ENCODE peak calls at places on chromosomes 3 and 15, in nine cellular contexts. K, E, V, C, W, P, G, Z and I are unnamed samples.

GRCh38 chr3:187568171-187568570 is 102.0 kb downstream of the SST start:
- DNase-seq in K (no peak), E (no peak), C (no peak), Z (no peak), P (no peak), G (no peak), V (no peak), W (no peak), I (no peak)

GRCh38 chr3:112582242-112582874 is 20.5 kb downstream of the SLC35A5 start:
- DNase-seq in C (peak), P (peak), E (peak), G (peak), V (no peak), W (peak), K (peak), Z (peak), I (peak)

GRCh38 chr3:132840201-132840700 is 118.0 kb upstream of the NPHP3 start:
- DNase-seq in P (no peak), E (no peak), K (no peak), C (no peak), G (no peak), W (no peak), Z (no peak), V (no peak), I (no peak)

GRCh38 chr15:75666823-75667501 is 19.2 kb downstream of the SNX33 start:
- DNase-seq in Z (peak), C (peak), G (peak), V (peak), W (peak), K (peak), E (peak), P (peak), I (peak)

GRCh38 chr3:37588761-37589160 is 272.9 kb upstream of the CTDSPL start:
- DNase-seq in Z (no peak), W (no peak), K (no peak), E (no peak), P (no peak), V (no peak), C (no peak), G (no peak), I (no peak)

GRCh38 chr3:148884261-148884660 is 19.2 kb downstream of the CPA3 start:
- DNase-seq in K (peak), Z (no peak), W (no peak), P (no peak), V (no peak), C (no peak), G (no peak), E (peak), I (no peak)

GRCh38 chr15:24857777-24858176 is 97.0 kb upstream of the SNRPN start:
- DNase-seq in C (no peak), Z (no peak), K (no peak), W (no peak), V (no peak), E (no peak), G (no peak), P (no peak), I (no peak)

GRCh38 chr3:135216659-135217058 is 421.6 kb downstream of the EPHB1 start:
- DNase-seq in W (no peak), G (no peak), E (no peak), K (no peak), Z (no peak), P (no peak), V (no peak), C (no peak), I (no peak)

GRCh38 chr3:172471903-172472302 is 23.6 kb upstream of the GHSR start:
- DNase-seq in P (no peak), E (no peak), W (no peak), G (no peak), V (no peak), K (no peak), Z (no peak), C (no peak), I (no peak)

GRCh38 chr3:143119974-143120715 is 574 bp downstream of the CHST2 start:
- DNase-seq in G (no peak), P (no peak), K (no peak), C (peak), Z (no peak), W (peak), V (no peak), E (peak), I (peak)

GRCh38 chr3:134829716-134830115 is 34.7 kb downstream of the EPHB1 start:
- DNase-seq in Z (no peak), G (no peak), K (no peak), W (no peak), C (no peak), E (no peak), V (no peak), P (no peak), I (no peak)

GRCh38 chr15:76815421-76815820 is 89.7 kb downstream of the SCAPER start:
- DNase-seq in G (no peak), E (no peak), Z (no peak), P (no peak), K (no peak), V (no peak), C (no peak), W (no peak), I (no peak)

DNA sequence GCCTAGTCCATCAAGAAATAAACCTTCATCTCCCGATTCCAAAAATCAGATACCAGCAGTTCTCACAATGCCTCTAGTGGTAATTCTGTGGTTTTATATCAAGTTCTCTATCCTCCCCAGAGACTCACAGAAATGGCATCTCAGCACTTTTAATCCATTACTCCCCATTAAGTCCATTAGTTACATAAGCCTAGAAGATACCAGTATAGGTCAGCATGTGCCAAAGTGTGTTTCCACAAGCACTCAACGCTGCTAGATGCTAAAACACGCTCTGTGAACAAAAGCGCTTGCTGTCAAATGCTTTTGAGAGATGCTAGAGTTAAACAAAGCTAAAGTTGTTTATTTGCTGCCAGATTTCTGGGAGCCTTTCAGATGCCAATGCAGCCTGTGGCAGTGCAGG is 918.7 kb upstream of the CFAP20DC start:
- DNase-seq in E (no peak), K (no peak), W (no peak), V (no peak), Z (no peak), G (no peak), C (no peak), P (no peak), I (no peak)
- TF ChIP-seq CTCF in E (no peak), K (no peak), W (no peak), V (no peak), Z (no peak), G (no peak), C (no peak), P (no peak), I (no peak)

GRCh38 chr3:16940769-16941683 is 56.3 kb downstream of the PLCL2 start:
- DNase-seq in G (no peak), E (no peak), C (no peak), Z (no peak), V (no peak), K (no peak), W (no peak), P (no peak), I (no peak)
- TF ChIP-seq CTCF in G (no peak), E (no peak), C (no peak), Z (no peak), V (no peak), K (no peak), W (no peak), P (no peak), I (no peak)

GRCh38 chr3:24586920-24587319 is 92.3 kb upstream of the THRB start:
- DNase-seq in G (no peak), V (no peak), C (no peak), Z (no peak), W (no peak), K (no peak), P (no peak), E (no peak), I (no peak)

GRCh38 chr3:24588568-24588967 is 93.9 kb upstream of the THRB start:
- DNase-seq in G (no peak), P (no peak), Z (no peak), K (peak), W (no peak), E (no peak), V (no peak), C (no peak), I (no peak)

GRCh38 chr3:24578324-24578723 is 83.7 kb upstream of the THRB start:
- DNase-seq in V (no peak), K (no peak), G (no peak), W (no peak), E (no peak), C (no peak), P (no peak), Z (no peak), I (no peak)

GRCh38 chr3:24579008-24579407 is 84.4 kb upstream of the THRB start:
- DNase-seq in W (no peak), G (no peak), V (no peak), C (no peak), K (no peak), E (no peak), P (no peak), Z (no peak), I (no peak)

DNA sequence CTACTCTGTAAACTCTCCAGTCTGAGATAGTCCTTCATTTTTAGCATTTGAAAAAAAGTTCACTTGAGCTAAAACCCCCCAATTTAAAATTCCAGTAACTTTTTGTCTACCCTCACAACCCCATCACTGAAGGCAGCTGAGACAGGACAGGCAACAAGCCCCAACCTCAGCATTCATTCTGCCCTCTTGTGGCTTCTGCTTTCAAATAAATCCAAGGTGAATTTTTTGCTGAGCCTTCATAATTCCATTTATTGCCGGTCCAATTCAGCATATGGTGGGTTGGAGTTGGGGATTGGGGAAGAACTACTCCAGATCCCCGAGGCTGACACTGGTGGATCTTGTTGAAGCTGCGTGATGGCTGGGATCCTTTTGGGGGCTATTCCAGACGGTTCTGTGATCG is 88.4 kb upstream of the THRB start:
- DNase-seq in Z (no peak), G (no peak), V (no peak), E (peak), K (peak), C (peak), W (peak), P (no peak), I (peak)
- TF ChIP-seq CTCF in Z (no peak), G (no peak), V (no peak), E (peak), K (peak), C (peak), W (peak), P (peak), I (no peak)

GRCh38 chr3:98991393-98991792 is 89.9 kb upstream of the DCBLD2 start:
- DNase-seq in K (peak), G (no peak), Z (no peak), V (no peak), E (peak), W (no peak), P (no peak), C (no peak), I (no peak)
- TF ChIP-seq CTCF in K (peak), G (peak), Z (peak), V (no peak), E (peak), W (no peak), P (peak), C (peak), I (no peak)

GRCh38 chr3:47380601-47381316 is at the start of gene PTPN23:
- DNase-seq in G (peak), V (peak), K (peak), Z (peak), W (peak), P (peak), E (peak), C (peak), I (peak)
- TF ChIP-seq CTCF in G (no peak), V (peak), K (no peak), Z (no peak), W (no peak), P (no peak), E (no peak), C (no peak), I (no peak)

GRCh38 chr3:17686613-17687012 is 55.8 kb downstream of the TBC1D5 start:
- DNase-seq in P (no peak), G (no peak), V (no peak), E (peak), K (peak), C (peak), W (peak), Z (peak), I (peak)
- TF ChIP-seq CTCF in P (no peak), G (no peak), V (no peak), E (peak), K (peak), C (peak), W (peak), Z (peak), I (peak)

DNA sequence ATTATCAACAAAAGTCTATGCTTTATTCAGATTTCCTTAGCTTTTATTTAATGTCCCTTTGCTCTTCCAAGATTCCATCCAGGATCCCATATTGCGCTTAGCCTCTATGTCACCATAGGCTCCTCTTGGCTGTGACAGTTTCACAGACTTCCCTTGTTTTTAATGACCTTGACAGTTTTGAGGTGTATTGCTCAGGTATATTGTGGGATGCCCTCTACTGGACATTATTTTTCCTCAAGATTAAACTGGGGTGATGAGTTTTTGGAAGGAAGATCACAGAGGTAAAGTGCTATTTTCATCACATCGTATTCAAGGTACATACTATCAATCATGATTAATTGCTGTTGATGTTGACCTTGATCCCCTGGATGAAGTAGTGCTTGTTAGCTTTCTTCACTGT is 99.1 kb upstream of the SMAD3 start:
- DNase-seq in K (no peak), E (no peak), V (no peak), C (no peak), Z (peak), P (no peak), G (no peak), W (peak), I (no peak)
- TF ChIP-seq CTCF in K (peak), E (peak), V (no peak), C (peak), Z (peak), P (peak), G (peak), W (peak), I (no peak)

DNA sequence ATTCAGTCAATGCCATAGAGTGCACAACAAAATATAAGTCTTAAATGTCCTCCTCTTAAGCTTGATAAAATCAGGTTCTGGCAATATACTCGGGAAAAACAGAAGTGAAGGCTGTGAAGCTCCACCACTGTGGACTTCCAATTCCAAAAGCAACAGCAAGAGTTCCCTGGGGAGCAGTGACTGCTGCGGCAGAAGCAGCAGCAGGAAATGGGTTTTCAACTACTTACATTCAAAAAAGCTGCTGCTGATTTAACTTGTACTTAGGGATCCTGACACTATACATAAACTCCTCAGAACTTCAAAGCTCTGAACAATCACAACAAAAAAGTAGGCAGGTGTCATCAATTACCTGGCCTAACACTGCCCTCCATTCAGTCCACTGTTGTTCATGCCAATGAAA is 4.7 kb downstream of the CEP152 start:
- DNase-seq in K (peak), P (no peak), G (no peak), C (no peak), E (peak), Z (no peak), W (no peak), V (no peak), I (peak)
- TF ChIP-seq CTCF in K (no peak), P (no peak), G (no peak), C (no peak), E (no peak), Z (no peak), W (no peak), V (no peak), I (no peak)

GRCh38 chr15:99059010-99059981 is 45.6 kb upstream of the SYNM start:
- DNase-seq in E (peak), V (peak), W (peak), Z (peak), K (peak), P (peak), G (peak), C (peak), I (peak)
- TF ChIP-seq CTCF in E (peak), V (peak), W (peak), Z (peak), K (peak), P (peak), G (no peak), C (peak), I (peak)

GRCh38 chr3:39147711-39148115 is 5.7 kb downstream of the CSRNP1 start:
- DNase-seq in C (no peak), K (peak), E (peak), G (peak), P (no peak), Z (no peak), V (peak), W (no peak), I (no peak)

GRCh38 chr3:39147374-39147709 is 6.0 kb downstream of the CSRNP1 start:
- DNase-seq in G (no peak), W (no peak), E (no peak), P (no peak), V (no peak), C (no peak), Z (no peak), K (no peak), I (no peak)

GRCh38 chr3:39148116-39149058 is 5.0 kb downstream of the CSRNP1 start:
- DNase-seq in K (peak), E (peak), P (no peak), G (no peak), W (no peak), Z (no peak), V (peak), C (no peak), I (no peak)

GRCh38 chr3:39146083-39146501 is 7.3 kb downstream of the CSRNP1 start:
- DNase-seq in G (no peak), V (peak), W (no peak), P (no peak), E (peak), Z (no peak), C (no peak), K (no peak), I (no peak)

DNA sequence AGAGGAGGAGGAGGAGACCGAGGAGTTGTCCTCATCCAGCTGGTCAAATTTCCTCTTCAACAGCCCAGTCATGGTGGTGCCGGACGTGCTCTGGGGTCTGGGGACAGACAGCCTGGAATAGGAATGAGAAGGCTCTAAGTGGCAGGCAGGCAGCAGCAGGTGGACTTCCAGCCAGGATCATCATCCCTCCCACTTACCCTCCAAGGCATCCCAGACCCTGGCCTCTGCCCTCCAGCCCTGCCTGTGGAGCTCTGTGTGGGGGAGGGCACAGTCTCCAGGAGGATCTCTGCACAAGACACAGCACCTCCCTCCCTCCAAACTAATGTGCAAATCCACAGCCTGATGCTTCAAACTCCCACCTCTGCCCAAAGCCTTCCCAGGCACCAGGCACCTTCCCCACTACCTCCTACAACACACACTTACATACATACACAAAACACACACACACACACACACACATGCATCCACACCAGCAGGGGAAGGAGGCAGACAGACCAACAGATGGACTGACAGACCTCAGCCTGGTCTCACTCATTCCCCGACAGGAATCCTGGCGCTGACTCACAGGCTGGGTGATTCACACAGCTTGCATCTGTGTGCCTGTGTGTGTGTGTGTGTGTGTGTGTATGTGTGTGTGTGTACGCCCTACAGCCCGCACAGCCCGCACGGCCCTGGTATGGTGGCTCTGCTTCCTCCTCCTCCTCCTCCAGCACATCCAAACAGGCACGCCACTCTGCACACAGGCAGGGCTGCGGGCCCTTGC is 6.6 kb downstream of the CSRNP1 start:
- DNase-seq in V (peak), W (peak), Z (peak), P (peak), C (peak), G (peak), E (peak), K (peak), I (peak)
- TF ChIP-seq CTCF in V (peak), W (no peak), Z (no peak), P (no peak), C (no peak), G (no peak), E (peak), K (no peak), I (no peak)